ENCODE peak calls at places on chromosomes 6 and 20, in nine cellular contexts. One of them, this sample, is unnamed.
A peak's percentile ranks its signal among the peaks of the same experiment; 100 is the strongest.

GRCh38 chr6:28743271-28743789 is 180.5 kb downstream of the TRIM27 start:
- DNase-seq in stimulated activated CD4-positive, alpha-beta T cell treated with anti-CD3 and anti-CD28 coated beads, Interleukin-4, amount 100 ng/mL, for 24 hours: no peak
- DNase-seq in SK-N-SH: no peak
- DNase-seq in EL: no peak
- DNase-seq in stimulated activated effector memory CD8-positive, alpha-beta T cell treated with anti-CD3 and anti-CD28 coated beads, Interleukin-12 subunit alpha, Interleukin-12 subunit beta, amount 100 ng/mL, for 72 hours: no peak
- DNase-seq in AG20443: no peak
- DNase-seq in CD4-positive, alpha-beta memory T cell: no peak
- DNase-seq in NCI-H2029 treated with DMSO at 0.1 percent for 48 hours: no peak
- DNase-seq in HT1080: no peak
- DNase-seq in this sample: no peak

GRCh38 chr6:158666637-158667359 is 16.9 kb downstream of the SYTL3 start:
- DNase-seq in NCI-H2029 treated with DMSO at 0.1 percent for 48 hours: peak; percentile 81
- DNase-seq in EL: no peak
- DNase-seq in stimulated activated effector memory CD8-positive, alpha-beta T cell treated with anti-CD3 and anti-CD28 coated beads, Interleukin-12 subunit alpha, Interleukin-12 subunit beta, amount 100 ng/mL, for 72 hours: no peak
- DNase-seq in HT1080: no peak
- DNase-seq in SK-N-SH: no peak
- DNase-seq in stimulated activated CD4-positive, alpha-beta T cell treated with anti-CD3 and anti-CD28 coated beads, Interleukin-4, amount 100 ng/mL, for 24 hours: no peak
- DNase-seq in CD4-positive, alpha-beta memory T cell: no peak
- DNase-seq in AG20443: peak; percentile 51
- DNase-seq in this sample: no peak

GRCh38 chr20:40056186-40056585 is 632.9 kb downstream of the MAFB start:
- DNase-seq in AG20443: no peak
- DNase-seq in stimulated activated effector memory CD8-positive, alpha-beta T cell treated with anti-CD3 and anti-CD28 coated beads, Interleukin-12 subunit alpha, Interleukin-12 subunit beta, amount 100 ng/mL, for 72 hours: no peak
- DNase-seq in SK-N-SH: no peak
- DNase-seq in NCI-H2029 treated with DMSO at 0.1 percent for 48 hours: no peak
- DNase-seq in stimulated activated CD4-positive, alpha-beta T cell treated with anti-CD3 and anti-CD28 coated beads, Interleukin-4, amount 100 ng/mL, for 24 hours: no peak
- DNase-seq in CD4-positive, alpha-beta memory T cell: no peak
- DNase-seq in EL: no peak
- DNase-seq in HT1080: no peak
- DNase-seq in this sample: no peak

GRCh38 chr6:160043784-160044183 is 74.9 kb downstream of the IGF2R start:
- DNase-seq in CD4-positive, alpha-beta memory T cell: no peak
- DNase-seq in stimulated activated effector memory CD8-positive, alpha-beta T cell treated with anti-CD3 and anti-CD28 coated beads, Interleukin-12 subunit alpha, Interleukin-12 subunit beta, amount 100 ng/mL, for 72 hours: no peak
- DNase-seq in NCI-H2029 treated with DMSO at 0.1 percent for 48 hours: no peak
- DNase-seq in SK-N-SH: no peak
- DNase-seq in EL: no peak
- DNase-seq in stimulated activated CD4-positive, alpha-beta T cell treated with anti-CD3 and anti-CD28 coated beads, Interleukin-4, amount 100 ng/mL, for 24 hours: no peak
- DNase-seq in AG20443: no peak
- DNase-seq in HT1080: no peak
- DNase-seq in this sample: no peak

GRCh38 chr6:132643547-132643946 is 15.4 kb downstream of the TAAR1 start:
- DNase-seq in AG20443: no peak
- DNase-seq in stimulated activated CD4-positive, alpha-beta T cell treated with anti-CD3 and anti-CD28 coated beads, Interleukin-4, amount 100 ng/mL, for 24 hours: no peak
- DNase-seq in CD4-positive, alpha-beta memory T cell: no peak
- DNase-seq in EL: no peak
- DNase-seq in stimulated activated effector memory CD8-positive, alpha-beta T cell treated with anti-CD3 and anti-CD28 coated beads, Interleukin-12 subunit alpha, Interleukin-12 subunit beta, amount 100 ng/mL, for 72 hours: no peak
- DNase-seq in SK-N-SH: no peak
- DNase-seq in NCI-H2029 treated with DMSO at 0.1 percent for 48 hours: no peak
- DNase-seq in HT1080: no peak
- DNase-seq in this sample: no peak

GRCh38 chr6:40308533-40309306 is 278.4 kb downstream of the LRFN2 start:
- DNase-seq in stimulated activated CD4-positive, alpha-beta T cell treated with anti-CD3 and anti-CD28 coated beads, Interleukin-4, amount 100 ng/mL, for 24 hours: peak; percentile 57
- DNase-seq in AG20443: peak; percentile 71
- DNase-seq in NCI-H2029 treated with DMSO at 0.1 percent for 48 hours: peak; percentile 36
- DNase-seq in EL: peak; percentile 41
- DNase-seq in stimulated activated effector memory CD8-positive, alpha-beta T cell treated with anti-CD3 and anti-CD28 coated beads, Interleukin-12 subunit alpha, Interleukin-12 subunit beta, amount 100 ng/mL, for 72 hours: peak; percentile 36
- DNase-seq in SK-N-SH: peak; percentile 82
- DNase-seq in HT1080: peak; percentile 18
- DNase-seq in CD4-positive, alpha-beta memory T cell: peak; percentile 12
- DNase-seq in this sample: peak; percentile 65

GRCh38 chr6:40856271-40856670 is 182.8 kb downstream of the UNC5CL start:
- DNase-seq in stimulated activated CD4-positive, alpha-beta T cell treated with anti-CD3 and anti-CD28 coated beads, Interleukin-4, amount 100 ng/mL, for 24 hours: no peak
- DNase-seq in HT1080: peak; percentile 49
- DNase-seq in EL: no peak
- DNase-seq in SK-N-SH: no peak
- DNase-seq in NCI-H2029 treated with DMSO at 0.1 percent for 48 hours: no peak
- DNase-seq in AG20443: peak; percentile 19
- DNase-seq in stimulated activated effector memory CD8-positive, alpha-beta T cell treated with anti-CD3 and anti-CD28 coated beads, Interleukin-12 subunit alpha, Interleukin-12 subunit beta, amount 100 ng/mL, for 72 hours: no peak
- DNase-seq in CD4-positive, alpha-beta memory T cell: no peak
- DNase-seq in this sample: no peak

GRCh38 chr6:105550961-105551625 is 148.2 kb upstream of the PREP start:
- DNase-seq in stimulated activated effector memory CD8-positive, alpha-beta T cell treated with anti-CD3 and anti-CD28 coated beads, Interleukin-12 subunit alpha, Interleukin-12 subunit beta, amount 100 ng/mL, for 72 hours: no peak
- DNase-seq in AG20443: no peak
- DNase-seq in EL: no peak
- DNase-seq in NCI-H2029 treated with DMSO at 0.1 percent for 48 hours: no peak
- DNase-seq in SK-N-SH: no peak
- DNase-seq in stimulated activated CD4-positive, alpha-beta T cell treated with anti-CD3 and anti-CD28 coated beads, Interleukin-4, amount 100 ng/mL, for 24 hours: no peak
- DNase-seq in CD4-positive, alpha-beta memory T cell: no peak
- DNase-seq in HT1080: no peak
- DNase-seq in this sample: no peak

GRCh38 chr6:26183581-26184408 is 96.6 kb downstream of the HFE start:
- DNase-seq in NCI-H2029 treated with DMSO at 0.1 percent for 48 hours: peak; percentile 88
- DNase-seq in HT1080: no peak
- DNase-seq in SK-N-SH: peak; percentile 71
- DNase-seq in stimulated activated CD4-positive, alpha-beta T cell treated with anti-CD3 and anti-CD28 coated beads, Interleukin-4, amount 100 ng/mL, for 24 hours: peak; percentile 58
- DNase-seq in AG20443: peak; percentile 70
- DNase-seq in stimulated activated effector memory CD8-positive, alpha-beta T cell treated with anti-CD3 and anti-CD28 coated beads, Interleukin-12 subunit alpha, Interleukin-12 subunit beta, amount 100 ng/mL, for 72 hours: peak; percentile 52
- DNase-seq in EL: peak; percentile 93
- DNase-seq in CD4-positive, alpha-beta memory T cell: peak; percentile 81
- DNase-seq in this sample: peak; percentile 69

GRCh38 chr20:50730765-50731054 is 670 bp upstream of the PARD6B start:
- DNase-seq in CD4-positive, alpha-beta memory T cell: no peak
- DNase-seq in SK-N-SH: no peak
- DNase-seq in AG20443: no peak
- DNase-seq in EL: peak; percentile 41
- DNase-seq in stimulated activated CD4-positive, alpha-beta T cell treated with anti-CD3 and anti-CD28 coated beads, Interleukin-4, amount 100 ng/mL, for 24 hours: no peak
- DNase-seq in NCI-H2029 treated with DMSO at 0.1 percent for 48 hours: no peak
- DNase-seq in HT1080: no peak
- DNase-seq in stimulated activated effector memory CD8-positive, alpha-beta T cell treated with anti-CD3 and anti-CD28 coated beads, Interleukin-12 subunit alpha, Interleukin-12 subunit beta, amount 100 ng/mL, for 72 hours: no peak
- DNase-seq in this sample: no peak

GRCh38 chr6:168150551-168151444 is 71.8 kb upstream of the FRMD1 start:
- DNase-seq in HT1080: no peak
- DNase-seq in AG20443: peak; percentile 7
- DNase-seq in EL: no peak
- DNase-seq in NCI-H2029 treated with DMSO at 0.1 percent for 48 hours: peak; percentile 25
- DNase-seq in stimulated activated CD4-positive, alpha-beta T cell treated with anti-CD3 and anti-CD28 coated beads, Interleukin-4, amount 100 ng/mL, for 24 hours: no peak
- DNase-seq in SK-N-SH: peak; percentile 75
- DNase-seq in CD4-positive, alpha-beta memory T cell: no peak
- DNase-seq in stimulated activated effector memory CD8-positive, alpha-beta T cell treated with anti-CD3 and anti-CD28 coated beads, Interleukin-12 subunit alpha, Interleukin-12 subunit beta, amount 100 ng/mL, for 72 hours: no peak
- DNase-seq in this sample: no peak

GRCh38 chr6:56860466-56860865 is 94.4 kb upstream of the BEND6 start:
- DNase-seq in stimulated activated effector memory CD8-positive, alpha-beta T cell treated with anti-CD3 and anti-CD28 coated beads, Interleukin-12 subunit alpha, Interleukin-12 subunit beta, amount 100 ng/mL, for 72 hours: no peak
- DNase-seq in NCI-H2029 treated with DMSO at 0.1 percent for 48 hours: no peak
- DNase-seq in EL: peak; percentile 66
- DNase-seq in CD4-positive, alpha-beta memory T cell: no peak
- DNase-seq in SK-N-SH: no peak
- DNase-seq in HT1080: peak; percentile 66
- DNase-seq in stimulated activated CD4-positive, alpha-beta T cell treated with anti-CD3 and anti-CD28 coated beads, Interleukin-4, amount 100 ng/mL, for 24 hours: no peak
- DNase-seq in AG20443: peak; percentile 43
- DNase-seq in this sample: no peak

GRCh38 chr6:52423971-52424381 is 3.8 kb downstream of the EFHC1 start:
- DNase-seq in NCI-H2029 treated with DMSO at 0.1 percent for 48 hours: no peak
- DNase-seq in AG20443: peak; percentile 74
- DNase-seq in CD4-positive, alpha-beta memory T cell: no peak
- DNase-seq in SK-N-SH: no peak
- DNase-seq in stimulated activated CD4-positive, alpha-beta T cell treated with anti-CD3 and anti-CD28 coated beads, Interleukin-4, amount 100 ng/mL, for 24 hours: no peak
- DNase-seq in stimulated activated effector memory CD8-positive, alpha-beta T cell treated with anti-CD3 and anti-CD28 coated beads, Interleukin-12 subunit alpha, Interleukin-12 subunit beta, amount 100 ng/mL, for 72 hours: no peak
- DNase-seq in HT1080: peak; percentile 93
- DNase-seq in EL: peak; percentile 94
- DNase-seq in this sample: no peak

GRCh38 chr6:134347916-134348805 is 30.2 kb upstream of the SGK1 start:
- DNase-seq in HT1080: peak; percentile 92
- DNase-seq in CD4-positive, alpha-beta memory T cell: no peak
- DNase-seq in EL: peak; percentile 97
- DNase-seq in NCI-H2029 treated with DMSO at 0.1 percent for 48 hours: no peak
- DNase-seq in AG20443: peak; percentile 75
- DNase-seq in SK-N-SH: no peak
- DNase-seq in stimulated activated effector memory CD8-positive, alpha-beta T cell treated with anti-CD3 and anti-CD28 coated beads, Interleukin-12 subunit alpha, Interleukin-12 subunit beta, amount 100 ng/mL, for 72 hours: no peak
- DNase-seq in stimulated activated CD4-positive, alpha-beta T cell treated with anti-CD3 and anti-CD28 coated beads, Interleukin-4, amount 100 ng/mL, for 24 hours: no peak
- DNase-seq in this sample: no peak

GRCh38 chr6:21593927-21594421 is 423 bp downstream of the SOX4 start:
- DNase-seq in stimulated activated CD4-positive, alpha-beta T cell treated with anti-CD3 and anti-CD28 coated beads, Interleukin-4, amount 100 ng/mL, for 24 hours: no peak
- DNase-seq in SK-N-SH: peak; percentile 41
- DNase-seq in HT1080: no peak
- DNase-seq in CD4-positive, alpha-beta memory T cell: no peak
- DNase-seq in NCI-H2029 treated with DMSO at 0.1 percent for 48 hours: peak; percentile 98
- DNase-seq in stimulated activated effector memory CD8-positive, alpha-beta T cell treated with anti-CD3 and anti-CD28 coated beads, Interleukin-12 subunit alpha, Interleukin-12 subunit beta, amount 100 ng/mL, for 72 hours: no peak
- DNase-seq in EL: peak; percentile 67
- DNase-seq in AG20443: peak; percentile 33
- DNase-seq in this sample: no peak

GRCh38 chr6:122423734-122424133 is 24.3 kb downstream of the HSF2 start:
- DNase-seq in HT1080: no peak
- DNase-seq in SK-N-SH: no peak
- DNase-seq in stimulated activated effector memory CD8-positive, alpha-beta T cell treated with anti-CD3 and anti-CD28 coated beads, Interleukin-12 subunit alpha, Interleukin-12 subunit beta, amount 100 ng/mL, for 72 hours: no peak
- DNase-seq in CD4-positive, alpha-beta memory T cell: no peak
- DNase-seq in EL: no peak
- DNase-seq in AG20443: no peak
- DNase-seq in NCI-H2029 treated with DMSO at 0.1 percent for 48 hours: no peak
- DNase-seq in stimulated activated CD4-positive, alpha-beta T cell treated with anti-CD3 and anti-CD28 coated beads, Interleukin-4, amount 100 ng/mL, for 24 hours: no peak
- DNase-seq in this sample: no peak

GRCh38 chr20:48523191-48523757 is 304.5 kb downstream of the PREX1 start:
- DNase-seq in stimulated activated effector memory CD8-positive, alpha-beta T cell treated with anti-CD3 and anti-CD28 coated beads, Interleukin-12 subunit alpha, Interleukin-12 subunit beta, amount 100 ng/mL, for 72 hours: no peak
- DNase-seq in stimulated activated CD4-positive, alpha-beta T cell treated with anti-CD3 and anti-CD28 coated beads, Interleukin-4, amount 100 ng/mL, for 24 hours: no peak
- DNase-seq in SK-N-SH: peak; percentile 25
- DNase-seq in AG20443: peak; percentile 72
- DNase-seq in EL: peak; percentile 57
- DNase-seq in NCI-H2029 treated with DMSO at 0.1 percent for 48 hours: no peak
- DNase-seq in HT1080: peak; percentile 32
- DNase-seq in CD4-positive, alpha-beta memory T cell: no peak
- DNase-seq in this sample: no peak

GRCh38 chr6:44650947-44651346 is 263.4 kb downstream of the CDC5L start:
- DNase-seq in stimulated activated CD4-positive, alpha-beta T cell treated with anti-CD3 and anti-CD28 coated beads, Interleukin-4, amount 100 ng/mL, for 24 hours: no peak
- DNase-seq in EL: peak; percentile 82
- DNase-seq in HT1080: peak; percentile 68
- DNase-seq in AG20443: peak; percentile 40
- DNase-seq in NCI-H2029 treated with DMSO at 0.1 percent for 48 hours: no peak
- DNase-seq in stimulated activated effector memory CD8-positive, alpha-beta T cell treated with anti-CD3 and anti-CD28 coated beads, Interleukin-12 subunit alpha, Interleukin-12 subunit beta, amount 100 ng/mL, for 72 hours: no peak
- DNase-seq in SK-N-SH: no peak
- DNase-seq in CD4-positive, alpha-beta memory T cell: no peak
- DNase-seq in this sample: no peak

GRCh38 chr6:113414511-113414910 is 442.6 kb upstream of the MARCKS start:
- DNase-seq in stimulated activated CD4-positive, alpha-beta T cell treated with anti-CD3 and anti-CD28 coated beads, Interleukin-4, amount 100 ng/mL, for 24 hours: no peak
- DNase-seq in CD4-positive, alpha-beta memory T cell: no peak
- DNase-seq in HT1080: peak; percentile 77
- DNase-seq in SK-N-SH: peak; percentile 26
- DNase-seq in stimulated activated effector memory CD8-positive, alpha-beta T cell treated with anti-CD3 and anti-CD28 coated beads, Interleukin-12 subunit alpha, Interleukin-12 subunit beta, amount 100 ng/mL, for 72 hours: no peak
- DNase-seq in NCI-H2029 treated with DMSO at 0.1 percent for 48 hours: no peak
- DNase-seq in AG20443: peak; percentile 65
- DNase-seq in EL: peak; percentile 87
- DNase-seq in this sample: no peak

GRCh38 chr20:14064921-14065320 is 69.6 kb downstream of the MACROD2 start:
- DNase-seq in NCI-H2029 treated with DMSO at 0.1 percent for 48 hours: no peak
- DNase-seq in HT1080: no peak
- DNase-seq in AG20443: no peak
- DNase-seq in CD4-positive, alpha-beta memory T cell: no peak
- DNase-seq in stimulated activated effector memory CD8-positive, alpha-beta T cell treated with anti-CD3 and anti-CD28 coated beads, Interleukin-12 subunit alpha, Interleukin-12 subunit beta, amount 100 ng/mL, for 72 hours: no peak
- DNase-seq in EL: no peak
- DNase-seq in SK-N-SH: no peak
- DNase-seq in stimulated activated CD4-positive, alpha-beta T cell treated with anti-CD3 and anti-CD28 coated beads, Interleukin-4, amount 100 ng/mL, for 24 hours: no peak
- DNase-seq in this sample: no peak

GRCh38 chr6:135812085-135812526 is 39.4 kb upstream of the PDE7B start:
- DNase-seq in AG20443: peak; percentile 12
- DNase-seq in stimulated activated effector memory CD8-positive, alpha-beta T cell treated with anti-CD3 and anti-CD28 coated beads, Interleukin-12 subunit alpha, Interleukin-12 subunit beta, amount 100 ng/mL, for 72 hours: no peak
- DNase-seq in SK-N-SH: no peak
- DNase-seq in NCI-H2029 treated with DMSO at 0.1 percent for 48 hours: peak; percentile 42
- DNase-seq in EL: peak; percentile 87
- DNase-seq in HT1080: peak; percentile 68
- DNase-seq in stimulated activated CD4-positive, alpha-beta T cell treated with anti-CD3 and anti-CD28 coated beads, Interleukin-4, amount 100 ng/mL, for 24 hours: no peak
- DNase-seq in CD4-positive, alpha-beta memory T cell: no peak
- DNase-seq in this sample: no peak

GRCh38 chr6:157443066-157443800 is 62.2 kb downstream of the ZDHHC14 start:
- DNase-seq in stimulated activated effector memory CD8-positive, alpha-beta T cell treated with anti-CD3 and anti-CD28 coated beads, Interleukin-12 subunit alpha, Interleukin-12 subunit beta, amount 100 ng/mL, for 72 hours: no peak
- DNase-seq in AG20443: peak; percentile 71
- DNase-seq in stimulated activated CD4-positive, alpha-beta T cell treated with anti-CD3 and anti-CD28 coated beads, Interleukin-4, amount 100 ng/mL, for 24 hours: no peak
- DNase-seq in SK-N-SH: no peak
- DNase-seq in NCI-H2029 treated with DMSO at 0.1 percent for 48 hours: no peak
- DNase-seq in CD4-positive, alpha-beta memory T cell: no peak
- DNase-seq in EL: peak; percentile 86
- DNase-seq in HT1080: peak; percentile 90
- DNase-seq in this sample: no peak

GRCh38 chr20:34403063-34403827 is 40.2 kb downstream of the ITCH start:
- DNase-seq in stimulated activated effector memory CD8-positive, alpha-beta T cell treated with anti-CD3 and anti-CD28 coated beads, Interleukin-12 subunit alpha, Interleukin-12 subunit beta, amount 100 ng/mL, for 72 hours: no peak
- DNase-seq in NCI-H2029 treated with DMSO at 0.1 percent for 48 hours: no peak
- DNase-seq in SK-N-SH: no peak
- DNase-seq in EL: no peak
- DNase-seq in CD4-positive, alpha-beta memory T cell: no peak
- DNase-seq in AG20443: no peak
- DNase-seq in HT1080: no peak
- DNase-seq in stimulated activated CD4-positive, alpha-beta T cell treated with anti-CD3 and anti-CD28 coated beads, Interleukin-4, amount 100 ng/mL, for 24 hours: no peak
- DNase-seq in this sample: no peak

GRCh38 chr20:10672579-10673127 is 1.1 kb downstream of the JAG1 start:
- DNase-seq in stimulated activated CD4-positive, alpha-beta T cell treated with anti-CD3 and anti-CD28 coated beads, Interleukin-4, amount 100 ng/mL, for 24 hours: peak; percentile 48
- DNase-seq in NCI-H2029 treated with DMSO at 0.1 percent for 48 hours: peak; percentile 5
- DNase-seq in CD4-positive, alpha-beta memory T cell: no peak
- DNase-seq in HT1080: peak; percentile 47
- DNase-seq in AG20443: peak; percentile 60
- DNase-seq in stimulated activated effector memory CD8-positive, alpha-beta T cell treated with anti-CD3 and anti-CD28 coated beads, Interleukin-12 subunit alpha, Interleukin-12 subunit beta, amount 100 ng/mL, for 72 hours: no peak
- DNase-seq in EL: peak; percentile 70
- DNase-seq in SK-N-SH: peak; percentile 70
- DNase-seq in this sample: peak; percentile 53

GRCh38 chr6:136955123-136955522 is 33.0 kb downstream of the SLC35D3 start:
- DNase-seq in stimulated activated effector memory CD8-positive, alpha-beta T cell treated with anti-CD3 and anti-CD28 coated beads, Interleukin-12 subunit alpha, Interleukin-12 subunit beta, amount 100 ng/mL, for 72 hours: no peak
- DNase-seq in stimulated activated CD4-positive, alpha-beta T cell treated with anti-CD3 and anti-CD28 coated beads, Interleukin-4, amount 100 ng/mL, for 24 hours: no peak
- DNase-seq in NCI-H2029 treated with DMSO at 0.1 percent for 48 hours: no peak
- DNase-seq in CD4-positive, alpha-beta memory T cell: no peak
- DNase-seq in SK-N-SH: no peak
- DNase-seq in HT1080: no peak
- DNase-seq in AG20443: no peak
- DNase-seq in EL: no peak
- DNase-seq in this sample: no peak

GRCh38 chr6:11126876-11127275 is 15.4 kb upstream of the ERVFRD-1 start:
- DNase-seq in SK-N-SH: no peak
- DNase-seq in AG20443: no peak
- DNase-seq in HT1080: peak; percentile 47
- DNase-seq in CD4-positive, alpha-beta memory T cell: no peak
- DNase-seq in stimulated activated effector memory CD8-positive, alpha-beta T cell treated with anti-CD3 and anti-CD28 coated beads, Interleukin-12 subunit alpha, Interleukin-12 subunit beta, amount 100 ng/mL, for 72 hours: no peak
- DNase-seq in stimulated activated CD4-positive, alpha-beta T cell treated with anti-CD3 and anti-CD28 coated beads, Interleukin-4, amount 100 ng/mL, for 24 hours: no peak
- DNase-seq in NCI-H2029 treated with DMSO at 0.1 percent for 48 hours: no peak
- DNase-seq in EL: peak; percentile 8
- DNase-seq in this sample: no peak

GRCh38 chr6:41974281-41974825 is 32.7 kb upstream of the CCND3 start:
- DNase-seq in CD4-positive, alpha-beta memory T cell: no peak
- DNase-seq in EL: no peak
- DNase-seq in SK-N-SH: no peak
- DNase-seq in NCI-H2029 treated with DMSO at 0.1 percent for 48 hours: no peak
- DNase-seq in AG20443: no peak
- DNase-seq in HT1080: no peak
- DNase-seq in stimulated activated effector memory CD8-positive, alpha-beta T cell treated with anti-CD3 and anti-CD28 coated beads, Interleukin-12 subunit alpha, Interleukin-12 subunit beta, amount 100 ng/mL, for 72 hours: no peak
- DNase-seq in stimulated activated CD4-positive, alpha-beta T cell treated with anti-CD3 and anti-CD28 coated beads, Interleukin-4, amount 100 ng/mL, for 24 hours: no peak
- DNase-seq in this sample: no peak

GRCh38 chr20:34541917-34542316 is 16.6 kb upstream of the MAP1LC3A start:
- DNase-seq in stimulated activated effector memory CD8-positive, alpha-beta T cell treated with anti-CD3 and anti-CD28 coated beads, Interleukin-12 subunit alpha, Interleukin-12 subunit beta, amount 100 ng/mL, for 72 hours: no peak
- DNase-seq in EL: no peak
- DNase-seq in CD4-positive, alpha-beta memory T cell: no peak
- DNase-seq in NCI-H2029 treated with DMSO at 0.1 percent for 48 hours: no peak
- DNase-seq in SK-N-SH: no peak
- DNase-seq in AG20443: no peak
- DNase-seq in stimulated activated CD4-positive, alpha-beta T cell treated with anti-CD3 and anti-CD28 coated beads, Interleukin-4, amount 100 ng/mL, for 24 hours: no peak
- DNase-seq in HT1080: no peak
- DNase-seq in this sample: no peak

GRCh38 chr6:164344801-164345291 is 930.3 kb downstream of the QKI start:
- DNase-seq in stimulated activated CD4-positive, alpha-beta T cell treated with anti-CD3 and anti-CD28 coated beads, Interleukin-4, amount 100 ng/mL, for 24 hours: no peak
- DNase-seq in stimulated activated effector memory CD8-positive, alpha-beta T cell treated with anti-CD3 and anti-CD28 coated beads, Interleukin-12 subunit alpha, Interleukin-12 subunit beta, amount 100 ng/mL, for 72 hours: no peak
- DNase-seq in SK-N-SH: no peak
- DNase-seq in NCI-H2029 treated with DMSO at 0.1 percent for 48 hours: no peak
- DNase-seq in CD4-positive, alpha-beta memory T cell: no peak
- DNase-seq in HT1080: no peak
- DNase-seq in EL: no peak
- DNase-seq in AG20443: no peak
- DNase-seq in this sample: no peak

GRCh38 chr20:39289316-39289715 is 327.2 kb downstream of the DHX35 start:
- DNase-seq in stimulated activated CD4-positive, alpha-beta T cell treated with anti-CD3 and anti-CD28 coated beads, Interleukin-4, amount 100 ng/mL, for 24 hours: no peak
- DNase-seq in CD4-positive, alpha-beta memory T cell: no peak
- DNase-seq in NCI-H2029 treated with DMSO at 0.1 percent for 48 hours: no peak
- DNase-seq in AG20443: no peak
- DNase-seq in EL: no peak
- DNase-seq in HT1080: no peak
- DNase-seq in SK-N-SH: no peak
- DNase-seq in stimulated activated effector memory CD8-positive, alpha-beta T cell treated with anti-CD3 and anti-CD28 coated beads, Interleukin-12 subunit alpha, Interleukin-12 subunit beta, amount 100 ng/mL, for 72 hours: no peak
- DNase-seq in this sample: no peak